ENCODE peak calls at places on chromosomes 2 and 18, in eight cellular contexts. M, Q, T, Y, F, J, S and I are unnamed samples.

GRCh38 chr18:78813156-78813555 is 166.5 kb upstream of the SALL3 start:
- DNase-seq in M (no peak), Q (no peak), T (no peak), Y (no peak), F (no peak), J (no peak), S (no peak), I (no peak)

GRCh38 chr2:149125031-149125725 is 86.7 kb downstream of the LYPD6B start:
- DNase-seq in M (no peak), Q (peak; percentile 64), T (no peak), Y (no peak), F (no peak), J (no peak), S (no peak), I (no peak)

GRCh38 chr2:9782197-9782719 is 61.0 kb upstream of the TAF1B start:
- DNase-seq in M (peak; percentile 63), Q (no peak), T (no peak), Y (peak; percentile 20), F (no peak), J (no peak), S (no peak), I (peak; percentile 73)

GRCh38 chr18:35407871-35408481 is 30.8 kb upstream of the ZNF396 start:
- DNase-seq in M (peak; percentile 19), Q (peak; percentile 69), T (peak; percentile 80), Y (peak; percentile 77), F (peak; percentile 82), J (peak; percentile 21), S (peak; percentile 60), I (peak; percentile 84)

GRCh38 chr2:19733951-19734425 is 167.8 kb downstream of the TTC32 start:
- DNase-seq in M (no peak), Q (no peak), T (peak; percentile 69), Y (peak; percentile 71), F (peak; percentile 76), J (no peak), S (peak; percentile 74), I (no peak)

GRCh38 chr2:164826293-164827243 is 15.1 kb downstream of the COBLL1 start:
- DNase-seq in M (no peak), Q (no peak), T (peak; percentile 69), Y (no peak), F (peak; percentile 50), J (no peak), S (peak; percentile 39), I (no peak)

GRCh38 chr2:221397179-221397578 is 174.9 kb downstream of the EPHA4 start:
- DNase-seq in M (no peak), Q (peak; percentile 20), T (no peak), Y (peak; percentile 6), F (peak; percentile 12), J (no peak), S (no peak), I (no peak)

GRCh38 chr2:235836416-235837042 is 331.7 kb downstream of the GBX2 start:
- DNase-seq in M (no peak), Q (no peak), T (no peak), Y (no peak), F (no peak), J (no peak), S (no peak), I (no peak)

GRCh38 chr2:160075171-160075570 is 12.8 kb upstream of the PLA2R1 start:
- DNase-seq in M (no peak), Q (no peak), T (peak; percentile 96), Y (peak; percentile 90), F (peak; percentile 98), J (no peak), S (peak; percentile 92), I (no peak)

GRCh38 chr2:102703305-102703704 is 58.5 kb upstream of the TMEM182 start:
- DNase-seq in M (no peak), Q (no peak), T (no peak), Y (no peak), F (no peak), J (no peak), S (no peak), I (no peak)

GRCh38 chr2:68110102-68110501 is 47.3 kb upstream of the C1D start:
- DNase-seq in M (no peak), Q (no peak), T (no peak), Y (no peak), F (no peak), J (no peak), S (no peak), I (no peak)

GRCh38 chr2:180763249-180763989 is 217.0 kb upstream of the UBE2E3 start:
- DNase-seq in M (no peak), Q (no peak), T (no peak), Y (no peak), F (no peak), J (no peak), S (no peak), I (no peak)

GRCh38 chr18:46477425-46478011 is 179.5 kb downstream of the LOXHD1 start:
- DNase-seq in M (no peak), Q (no peak), T (no peak), Y (no peak), F (no peak), J (no peak), S (no peak), I (no peak)

GRCh38 chr2:235623052-235623451 is 129.2 kb downstream of the AGAP1 start:
- DNase-seq in M (no peak), Q (no peak), T (no peak), Y (no peak), F (no peak), J (no peak), S (no peak), I (no peak)

GRCh38 chr2:152421521-152422367 is 86.8 kb downstream of the FMNL2 start:
- DNase-seq in M (no peak), Q (no peak), T (peak; percentile 98), Y (peak; percentile 99), F (peak; percentile 98), J (peak; percentile 72), S (peak; percentile 100), I (peak; percentile 54)

GRCh38 chr18:712401-713134 is at the start of gene ENOSF1:
- DNase-seq in M (peak; percentile 81), Q (no peak), T (peak; percentile 79), Y (peak; percentile 84), F (peak; percentile 91), J (peak; percentile 74), S (peak; percentile 81), I (peak; percentile 48)